ENCODE peak calls at places on chromosomes 4 and X, in six cellular contexts. Y is spleen, K is dorsolateral prefrontal cortex, S is endodermal cell, T is right atrium auricular region, R is psoas muscle. C is an unnamed sample.

GRCh38 chr4:56630876-56631666 is 50.0 kb downstream of the HOPX start:
- DNase-seq in Y (no peak), K (no peak), S (no peak), T (no peak), R (no peak), C (no peak)

GRCh38 chr4:32196950-32197688 is 1477.0 kb downstream of the PCDH7 start:
- DNase-seq in Y (no peak), K (no peak), S (no peak), T (no peak), R (no peak), C (no peak)

GRCh38 chr4:167715176-167715575 is 377.2 kb upstream of the ANXA10 start:
- DNase-seq in Y (no peak), K (no peak), S (no peak), T (no peak), R (no peak), C (no peak)

GRCh38 chrX:138287200-138287865 is 424.2 kb downstream of the FGF13 start:
- DNase-seq in Y (no peak), K (no peak), S (peak), T (no peak), R (no peak), C (no peak)

GRCh38 chr4:26412381-26413372 is 77.6 kb downstream of the CCKAR start:
- DNase-seq in Y (no peak), K (no peak), S (no peak), T (no peak), R (no peak), C (no peak)

GRCh38 chr4:53844133-53844532 is 220.3 kb downstream of the CHIC2 start:
- DNase-seq in Y (no peak), K (no peak), S (no peak), T (no peak), R (no peak), C (no peak)

GRCh38 chr4:4642201-4643025 is 100.6 kb upstream of the STX18 start:
- DNase-seq in Y (no peak), K (no peak), S (peak), T (no peak), R (no peak), C (no peak)

GRCh38 chr4:145734051-145734450 is 54.1 kb downstream of the C4orf51 start:
- DNase-seq in Y (no peak), K (no peak), S (no peak), T (no peak), R (no peak), C (no peak)

GRCh38 chrX:30153881-30154260 is 61.5 kb upstream of the MAGEB2 start:
- DNase-seq in Y (no peak), K (no peak), S (no peak), T (no peak), R (no peak), C (no peak)

GRCh38 chr4:124726269-124726668 is 13.7 kb upstream of the ANKRD50 start:
- DNase-seq in Y (no peak), K (no peak), S (no peak), T (no peak), R (no peak), C (no peak)

GRCh38 chr4:181018472-181018871 is 1224.7 kb upstream of the TENM3 start:
- DNase-seq in Y (no peak), K (no peak), S (no peak), T (no peak), R (no peak), C (no peak)

GRCh38 chrX:8049827-8050226 is 121.2 kb downstream of the VCX2 start:
- DNase-seq in Y (no peak), K (no peak), S (no peak), T (no peak), R (no peak), C (no peak)

GRCh38 chr4:26520728-26521442 is 30.6 kb upstream of the CCKAR start:
- DNase-seq in Y (no peak), K (no peak), S (no peak), T (no peak), R (no peak), C (no peak)

GRCh38 chr4:48939785-48940184 is 33.2 kb upstream of the OCIAD2 start:
- DNase-seq in Y (no peak), K (no peak), S (no peak), T (no peak), R (no peak), C (no peak)

GRCh38 chr4:29540439-29541102 is 1179.6 kb upstream of the PCDH7 start:
- DNase-seq in Y (no peak), K (no peak), S (no peak), T (no peak), R (no peak), C (no peak)

GRCh38 chr4:90183254-90183653 is 56.1 kb downstream of the CCSER1 start:
- DNase-seq in Y (no peak), K (no peak), S (no peak), T (no peak), R (no peak), C (no peak)

GRCh38 chrX:16487620-16488380 is 162.2 kb upstream of the S100G start:
- DNase-seq in Y (no peak), K (no peak), S (no peak), T (no peak), R (no peak), C (no peak)

GRCh38 chr4:60682901-60683300 is 517.2 kb upstream of the ADGRL3 start:
- DNase-seq in Y (no peak), K (no peak), S (no peak), T (no peak), R (no peak), C (no peak)

GRCh38 chrX:37504991-37505390 is 66.5 kb upstream of the LANCL3 start:
- DNase-seq in Y (no peak), K (no peak), S (no peak), T (no peak), R (no peak), C (no peak)

DNA sequence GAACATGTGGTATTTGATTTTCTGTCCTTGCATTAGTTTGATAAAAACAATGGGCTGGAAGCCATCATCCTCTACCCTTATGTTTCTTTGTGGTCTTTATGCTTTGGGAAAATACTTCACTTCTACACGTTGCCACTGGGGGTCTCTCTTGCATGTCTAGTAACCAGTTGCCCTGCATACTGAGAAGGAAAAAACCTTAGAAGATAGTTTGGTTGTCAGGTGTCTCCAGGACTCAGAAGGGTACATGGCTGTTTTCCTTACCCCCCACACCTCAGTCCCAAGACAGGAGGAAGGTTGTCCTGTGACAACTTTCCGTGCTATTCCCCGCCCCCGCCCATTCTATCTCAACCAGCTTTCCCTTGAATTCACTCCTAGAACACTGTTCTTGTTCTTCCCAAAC is 62.1 kb upstream of the LANCL3 start:
- DNase-seq in Y (no peak), K (no peak), S (peak), T (no peak), R (no peak), C (no peak)
- H3K27ac ChIP-seq in Y (no peak), K (no peak), S (no peak), T (no peak), R (no peak), C (no peak)

GRCh38 chrX:135114392-135114791 is 5.9 kb downstream of the ETDB start:
- DNase-seq in Y (no peak), K (no peak), S (no peak), T (no peak), R (no peak), C (no peak)

GRCh38 chrX:135112096-135112729 is 8.1 kb downstream of the ETDB start:
- DNase-seq in Y (no peak), K (no peak), S (peak), T (no peak), R (no peak), C (no peak)

GRCh38 chrX:135112743-135113142 is 7.6 kb downstream of the ETDB start:
- DNase-seq in Y (peak), K (no peak), S (no peak), T (no peak), R (peak), C (no peak)
- TF ChIP-seq CTCF in Y (no peak), K (no peak), S (no peak), T (no peak), R (no peak), C (no peak)

DNA sequence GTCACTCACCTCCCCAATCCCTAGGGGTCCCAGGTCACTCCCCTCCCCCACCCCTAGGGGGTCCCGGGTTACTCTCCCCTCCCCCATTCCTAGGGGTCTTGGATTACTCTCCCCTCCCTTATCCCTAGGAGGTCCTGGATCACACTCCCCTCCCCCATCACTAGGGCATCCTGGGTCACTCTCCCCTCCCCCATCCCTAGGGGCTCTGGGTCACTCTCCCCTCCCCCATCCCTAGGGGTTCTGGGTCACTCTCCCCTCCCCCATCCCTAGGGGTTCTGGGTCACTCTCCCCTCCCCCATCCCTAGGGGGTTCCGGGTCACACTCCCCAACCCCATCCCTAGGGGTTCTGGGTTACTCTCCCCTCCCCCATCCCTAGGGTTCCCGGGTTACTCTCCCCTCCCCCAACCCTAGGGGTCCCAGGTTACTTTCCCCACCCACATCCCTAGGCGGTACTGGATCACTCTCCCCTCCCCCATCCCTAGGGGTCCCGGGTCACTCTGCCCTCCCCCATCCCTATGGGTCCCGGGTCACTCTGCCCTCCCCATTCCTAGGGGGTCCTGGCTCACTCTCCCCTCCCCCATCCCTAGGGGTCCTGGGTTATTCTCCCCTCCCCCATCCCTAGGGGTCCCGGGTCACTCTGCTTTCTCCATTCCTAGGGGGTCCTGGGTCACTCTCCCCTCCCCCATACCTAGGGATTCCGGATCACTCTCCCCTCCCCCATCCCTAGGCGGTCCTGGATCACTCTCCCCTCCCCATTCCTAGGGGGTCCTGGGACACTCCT is 2.1 kb downstream of the ASMTL start:
- DNase-seq in Y (peak), K (no peak), S (peak), T (no peak), R (no peak), C (peak)
- H3K4me3 ChIP-seq in Y (no peak), K (no peak), S (peak), T (no peak), R (no peak), C (no peak)

DNA sequence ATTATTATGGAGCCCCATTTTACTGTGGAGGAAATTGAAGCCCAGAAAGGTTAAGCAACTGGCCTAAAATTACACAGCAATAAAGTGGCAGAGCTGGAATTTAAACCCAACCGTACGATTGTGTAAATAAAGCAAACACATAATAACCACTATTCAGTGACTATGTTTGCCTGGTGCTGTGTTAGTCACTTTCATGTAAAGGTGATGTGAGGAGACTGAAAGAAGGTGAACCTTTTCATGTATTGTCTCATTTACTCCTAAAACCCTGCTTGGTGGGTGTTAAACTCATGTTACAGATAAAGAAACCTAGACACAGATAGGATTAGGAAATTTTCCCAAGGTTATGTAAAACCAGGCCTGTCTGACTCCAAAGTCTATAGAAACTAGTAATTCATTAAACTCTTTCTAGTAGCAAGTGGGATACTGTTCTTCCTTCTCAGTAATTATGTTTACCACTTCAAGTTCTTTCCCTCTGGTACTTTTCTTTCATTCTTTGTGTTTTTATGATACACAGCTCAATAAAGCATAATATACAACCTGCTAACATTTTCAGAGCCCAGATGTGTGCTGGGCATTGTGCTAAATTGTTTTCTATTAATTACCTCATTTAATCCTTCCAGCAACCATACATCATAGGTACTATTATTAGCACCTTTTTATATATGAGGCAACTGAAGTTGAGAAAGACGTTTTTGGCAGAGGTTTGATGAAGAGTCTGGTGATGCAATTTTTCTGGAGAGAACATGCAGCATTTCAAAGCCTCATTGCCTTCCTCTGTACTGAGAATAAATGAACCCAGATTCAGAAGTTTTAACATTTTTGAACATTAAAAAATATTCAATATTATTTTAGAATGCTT is 202.7 kb downstream of the SPRY1 start:
- DNase-seq in Y (no peak), K (no peak), S (no peak), T (no peak), R (no peak), C (no peak)
- H3K27ac ChIP-seq in Y (peak), K (peak), S (no peak), T (peak), R (peak), C (no peak)

DNA sequence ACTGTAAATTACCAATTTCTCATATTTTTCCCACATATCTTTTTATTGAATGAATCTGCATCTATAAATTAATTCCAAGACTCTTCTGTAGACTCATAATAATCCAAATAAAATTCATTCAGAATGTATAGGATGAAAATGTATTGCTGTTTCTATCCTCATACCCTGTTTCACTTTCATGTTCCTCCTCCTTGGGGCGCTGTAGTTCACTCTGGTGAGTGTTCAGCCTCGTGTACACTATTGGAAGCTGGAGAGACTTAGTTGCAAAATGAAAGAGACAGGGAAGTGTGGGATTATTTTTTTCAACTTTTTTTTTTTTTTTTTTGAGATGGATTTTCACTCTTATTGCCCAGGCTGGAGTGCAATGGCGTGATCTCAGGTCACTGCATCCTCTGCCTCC is 296.1 kb downstream of the TLL1 start:
- DNase-seq in Y (no peak), K (no peak), S (peak), T (no peak), R (no peak), C (no peak)
- TF ChIP-seq CTCF in Y (no peak), K (peak), S (peak), T (no peak), R (no peak), C (no peak)

GRCh38 chrX:126551725-126552312 is 795 bp downstream of the DCAF12L1 start:
- DNase-seq in Y (peak), K (no peak), S (no peak), T (no peak), R (peak), C (no peak)
- H3K4me3 ChIP-seq in Y (no peak), K (no peak), S (no peak), T (no peak), R (no peak), C (no peak)

GRCh38 chr4:174199735-174200134 is 83.7 kb downstream of the FBXO8 start:
- DNase-seq in Y (no peak), K (no peak), S (no peak), T (no peak), R (no peak), C (no peak)
- H3K27ac ChIP-seq in Y (no peak), K (no peak), S (no peak), T (no peak), R (no peak), C (no peak)

C was measured in coronary artery.